ENCODE peak calls at places on chromosomes 2 and 18, in five cellular contexts. A is A549, S is H1, H is WTC11, Y is SK-N-SH. J is an unnamed sample.

GRCh38 chr2:237102428-237102827 is 16.7 kb downstream of the COPS8 start:
- DNase-seq in A (no peak), S (no peak), H (no peak), Y (no peak), J (no peak)

GRCh38 chr18:74396252-74397204 is 60.6 kb downstream of the DIPK1C start:
- DNase-seq in A (no peak), S (no peak), H (no peak), Y (no peak), J (peak; percentile 7)

GRCh38 chr2:234772775-234773064 is 179.1 kb upstream of the SH3BP4 start:
- DNase-seq in A (no peak), S (no peak), H (no peak), Y (no peak), J (no peak)

GRCh38 chr2:45263147-45263546 is 253.9 kb upstream of the SIX2 start:
- DNase-seq in A (no peak), S (no peak), H (no peak), Y (peak; percentile 81), J (peak; percentile 38)

GRCh38 chr2:149388120-149388816 is 57.9 kb downstream of the LYPD6 start:
- DNase-seq in A (no peak), S (peak; percentile 13), H (no peak), Y (peak; percentile 19), J (peak; percentile 24)

GRCh38 chr2:219551863-219552381 is 8.1 kb downstream of the TMEM198 start:
- DNase-seq in A (no peak), S (no peak), H (no peak), Y (no peak), J (no peak)

GRCh38 chr2:196383799-196384198 is 212.4 kb upstream of the STK17B start:
- DNase-seq in A (no peak), S (no peak), H (no peak), Y (no peak), J (no peak)

GRCh38 chr18:75538727-75539126 is 111.2 kb upstream of the SMIM21 start:
- DNase-seq in A (no peak), S (no peak), H (no peak), Y (no peak), J (no peak)

GRCh38 chr2:126730655-126731054 is 74.7 kb downstream of the GYPC start:
- DNase-seq in A (no peak), S (no peak), H (no peak), Y (no peak), J (no peak)

GRCh38 chr2:178521304-178522150 is 41.3 kb downstream of the PLEKHA3 start:
- DNase-seq in A (no peak), S (no peak), H (no peak), Y (no peak), J (no peak)

GRCh38 chr2:195779491-195779890 is 122.5 kb downstream of the SLC39A10 start:
- DNase-seq in A (peak; percentile 46), S (no peak), H (no peak), Y (no peak), J (peak; percentile 13)

GRCh38 chr2:42142476-42143184 is 26.5 kb upstream of the EML4 start:
- DNase-seq in A (peak; percentile 41), S (no peak), H (no peak), Y (no peak), J (peak; percentile 22)

GRCh38 chr2:55103039-55103438 is 52.8 kb upstream of the RTN4 start:
- DNase-seq in A (no peak), S (no peak), H (no peak), Y (no peak), J (no peak)

GRCh38 chr18:11654736-11655604 is 34.1 kb upstream of the GNAL start:
- DNase-seq in A (peak; percentile 37), S (peak; percentile 13), H (peak; percentile 84), Y (peak; percentile 59), J (peak; percentile 49)

GRCh38 chr2:211899871-211900482 is 638.6 kb downstream of the ERBB4 start:
- DNase-seq in A (no peak), S (no peak), H (no peak), Y (no peak), J (no peak)

GRCh38 chr18:38718365-38718901 is 1152.8 kb upstream of the CELF4 start:
- DNase-seq in A (no peak), S (no peak), H (peak; percentile 10), Y (no peak), J (no peak)

GRCh38 chr2:62760555-62760954 is 55.0 kb downstream of the EHBP1 start:
- DNase-seq in A (no peak), S (no peak), H (no peak), Y (no peak), J (no peak)

GRCh38 chr2:159640176-159640575 is 23.8 kb upstream of the BAZ2B start:
- DNase-seq in A (no peak), S (no peak), H (no peak), Y (no peak), J (no peak)

GRCh38 chr2:31136732-31137131 is 1.5 kb downstream of the GALNT14 start:
- DNase-seq in A (no peak), S (no peak), H (no peak), Y (no peak), J (no peak)

GRCh38 chr2:8719528-8719927 is 37.7 kb downstream of the ID2 start:
- DNase-seq in A (no peak), S (no peak), H (no peak), Y (no peak), J (no peak)

GRCh38 chr2:224956706-224957105 is 85.6 kb downstream of the DOCK10 start:
- DNase-seq in A (no peak), S (no peak), H (no peak), Y (no peak), J (no peak)

GRCh38 chr2:192194866-192195547 is at the start of gene TMEFF2:
- DNase-seq in A (peak; percentile 81), S (peak; percentile 70), H (peak; percentile 92), Y (peak; percentile 98), J (no peak)

GRCh38 chr2:26469092-26469710 is 8.7 kb downstream of the OTOF start:
- DNase-seq in A (peak; percentile 88), S (peak; percentile 75), H (peak; percentile 88), Y (peak; percentile 83), J (peak; percentile 88)

GRCh38 chr18:5520464-5520863 is 23.3 kb downstream of the EPB41L3 start:
- DNase-seq in A (no peak), S (no peak), H (no peak), Y (no peak), J (no peak)

GRCh38 chr2:223944166-223944703 is 900 bp downstream of the WDFY1 start:
- DNase-seq in A (peak; percentile 41), S (no peak), H (peak; percentile 73), Y (peak; percentile 79), J (peak; percentile 48)

GRCh38 chr18:42141439-42141838 is 186.4 kb downstream of the PIK3C3 start:
- DNase-seq in A (peak; percentile 9), S (no peak), H (no peak), Y (no peak), J (peak; percentile 11)

GRCh38 chr2:144780983-144781382 is 261.1 kb upstream of the ZEB2 start:
- DNase-seq in A (no peak), S (no peak), H (no peak), Y (no peak), J (no peak)

GRCh38 chr18:45984546-45985235 is 17.6 kb upstream of the EPG5 start:
- DNase-seq in A (no peak), S (no peak), H (no peak), Y (no peak), J (no peak)

GRCh38 chr2:158756976-158757375 is 38.1 kb upstream of the DAPL1 start:
- DNase-seq in A (no peak), S (no peak), H (no peak), Y (no peak), J (no peak)

GRCh38 chr2:28633739-28634138 is 117.9 kb upstream of the PPP1CB start:
- DNase-seq in A (peak; percentile 68), S (no peak), H (no peak), Y (no peak), J (no peak)
- TF ChIP-seq MAX in A (no peak), S (no peak), H (no peak), Y (no peak), J (no peak)

GRCh38 chr2:183543731-183544130 is 419.5 kb downstream of the NUP35 start:
- DNase-seq in A (no peak), S (no peak), H (no peak), Y (no peak), J (no peak)
- TF ChIP-seq MAX in A (no peak), S (no peak), H (no peak), Y (no peak), J (no peak)

DNA sequence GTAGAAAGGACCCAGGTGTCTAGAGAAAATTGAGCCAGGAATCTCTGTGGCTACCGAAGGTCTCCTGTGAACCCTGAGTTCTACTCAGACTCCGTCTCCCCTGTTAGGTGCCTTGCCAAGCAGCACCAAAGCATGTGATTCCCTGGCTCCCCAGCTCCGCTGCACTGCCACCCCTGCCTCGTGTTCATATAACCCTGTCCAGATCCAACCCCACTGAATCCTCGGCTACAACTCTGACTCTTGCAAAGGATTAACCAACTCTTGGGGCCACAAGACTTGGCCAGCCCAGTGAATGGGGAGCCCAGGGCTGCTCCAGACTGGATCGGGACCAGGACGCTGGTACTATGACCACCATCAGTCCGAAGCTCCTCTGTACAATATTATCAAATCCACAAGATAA is 37.3 kb upstream of the ACAA2 start:
- DNase-seq in A (no peak), S (no peak), H (no peak), Y (no peak), J (no peak)
- TF ChIP-seq MAX in A (no peak), S (no peak), H (no peak), Y (no peak), J (no peak)

DNA sequence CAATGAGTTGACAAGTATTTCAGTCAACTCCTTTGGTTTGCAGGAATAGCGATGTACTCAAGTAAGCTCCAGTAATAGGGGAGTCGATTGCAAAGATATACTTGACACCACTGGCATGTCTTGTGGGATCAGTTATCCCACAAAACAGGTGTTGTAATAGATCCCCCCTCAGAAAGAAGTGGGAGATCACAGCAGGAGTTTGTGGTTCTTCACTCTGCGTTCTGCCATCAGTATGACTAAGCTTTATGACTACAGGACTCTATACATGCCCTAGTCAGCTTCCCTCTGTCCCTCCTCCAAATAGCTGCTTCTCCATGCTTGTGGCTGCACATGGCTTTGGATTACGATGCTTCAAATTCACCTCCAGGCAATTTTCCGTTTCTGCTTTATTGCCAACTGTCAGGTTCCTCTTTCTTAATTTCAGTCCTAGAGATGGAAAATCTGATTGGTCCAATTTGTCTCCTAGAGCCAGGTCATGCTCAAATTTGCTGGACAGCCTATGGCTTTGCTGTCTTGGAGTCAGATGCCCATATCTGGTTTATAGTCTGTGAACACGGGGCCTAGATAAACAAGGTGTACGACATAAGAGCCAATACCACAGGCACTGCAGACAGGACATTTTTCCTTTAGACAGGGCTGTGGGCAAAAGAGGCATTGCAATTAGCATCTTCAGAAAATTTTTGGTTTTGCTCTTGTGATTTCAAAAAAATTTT is 221.7 kb downstream of the PAX3 start:
- DNase-seq in A (no peak), S (no peak), H (no peak), Y (no peak), J (peak; percentile 95)
- TF ChIP-seq MAX in A (no peak), S (no peak), H (no peak), Y (no peak), J (peak; percentile 68)

GRCh38 chr2:12858786-12859185 is 142.1 kb downstream of the TRIB2 start:
- DNase-seq in A (no peak), S (no peak), H (no peak), Y (no peak), J (no peak)

GRCh38 chr2:12857891-12858290 is 141.2 kb downstream of the TRIB2 start:
- DNase-seq in A (no peak), S (no peak), H (no peak), Y (no peak), J (no peak)

GRCh38 chr2:12855508-12855907 is 138.8 kb downstream of the TRIB2 start:
- DNase-seq in A (no peak), S (no peak), H (no peak), Y (no peak), J (no peak)

GRCh38 chr2:12854001-12854530 is 137.3 kb downstream of the TRIB2 start:
- DNase-seq in A (no peak), S (no peak), H (no peak), Y (no peak), J (no peak)

GRCh38 chr2:12856934-12857660 is 140.4 kb downstream of the TRIB2 start:
- DNase-seq in A (no peak), S (no peak), H (no peak), Y (no peak), J (peak; percentile 92)
- TF ChIP-seq MAX in A (no peak), S (no peak), H (no peak), Y (no peak), J (peak; percentile 87)